ENCODE peak calls at places on chromosomes 7 and 10, in ten cellular contexts. S, V, R, X, P, U, G, L, A and T are unnamed samples. For H3K36me3, the result is how much of the 10 kb centered on the place peaks cover.

GRCh38 chr7:27129729-27130539 is 623 bp downstream of the HOXA4 start:
- DNase-seq in S (peak), V (no peak), R (no peak), X (no peak), P (no peak), U (no peak), G (peak), L (no peak), A (no peak), T (peak)

GRCh38 chr7:100509213-100509612 is 25.5 kb downstream of the NYAP1 start:
- DNase-seq in S (no peak), V (peak), R (no peak), X (no peak), P (no peak), U (peak), G (no peak), L (no peak), A (peak), T (peak)

GRCh38 chr7:81094952-81095351 is 176.1 kb upstream of the SEMA3C start:
- DNase-seq in S (no peak), V (no peak), R (no peak), X (no peak), P (no peak), U (no peak), G (no peak), L (no peak), A (no peak), T (no peak)

GRCh38 chr10:59830601-59831259 is 75.6 kb downstream of the CCDC6 start:
- DNase-seq in S (peak), V (peak), R (peak), X (peak), P (peak), U (peak), G (peak), L (peak), A (peak), T (peak)

GRCh38 chr10:127875916-127876315 is 16.8 kb downstream of the CLRN3 start:
- DNase-seq in S (no peak), V (no peak), R (no peak), X (no peak), P (no peak), U (no peak), G (no peak), L (no peak), A (no peak), T (no peak)

GRCh38 chr10:128924918-128925317 is 542.1 kb upstream of the MGMT start:
- DNase-seq in S (no peak), V (no peak), R (no peak), X (no peak), P (no peak), U (no peak), G (no peak), L (no peak), A (no peak), T (no peak)

GRCh38 chr10:42734537-42734936 is 48.1 kb upstream of the BMS1 start:
- DNase-seq in S (no peak), V (peak), R (no peak), X (no peak), P (no peak), U (no peak), G (no peak), L (no peak), A (no peak), T (peak)

GRCh38 chr7:22356010-22356854 is 722 bp downstream of the RAPGEF5 start:
- DNase-seq in S (peak), V (peak), R (no peak), X (no peak), P (no peak), U (no peak), G (peak), L (peak), A (no peak), T (peak)

GRCh38 chr7:42625391-42625790 is 286.5 kb downstream of the C7orf25 start:
- DNase-seq in S (no peak), V (no peak), R (no peak), X (no peak), P (no peak), U (no peak), G (no peak), L (no peak), A (no peak), T (no peak)

GRCh38 chr10:95295031-95295755 is 4.4 kb upstream of the PDLIM1 start:
- DNase-seq in S (peak), V (peak), R (peak), X (peak), P (peak), U (peak), G (peak), L (peak), A (peak), T (peak)

GRCh38 chr7:105304040-105304895 is 84.5 kb downstream of the SRPK2 start:
- DNase-seq in S (no peak), V (no peak), R (no peak), X (no peak), P (peak), U (peak), G (no peak), L (no peak), A (peak), T (no peak)

GRCh38 chr7:43646603-43647313 is 63.9 kb downstream of the STK17A start:
- DNase-seq in S (peak), V (no peak), R (no peak), X (no peak), P (peak), U (peak), G (no peak), L (peak), A (peak), T (no peak)

GRCh38 chr7:73799282-73800141 is 29.4 kb upstream of the CLDN3 start:
- DNase-seq in S (no peak), V (no peak), R (no peak), X (no peak), P (peak), U (no peak), G (no peak), L (no peak), A (no peak), T (no peak)

GRCh38 chr10:85317827-85318226 is 989.4 kb downstream of the CCSER2 start:
- DNase-seq in S (peak), V (no peak), R (no peak), X (no peak), P (peak), U (no peak), G (no peak), L (no peak), A (no peak), T (no peak)

GRCh38 chr7:155141562-155141961 is 71.4 kb downstream of the HTR5A start:
- DNase-seq in S (no peak), V (no peak), R (no peak), X (no peak), P (peak), U (no peak), G (no peak), L (no peak), A (no peak), T (no peak)

GRCh38 chr10:132721725-132722124 is 64.2 kb downstream of the NKX6-2 start:
- DNase-seq in S (no peak), V (no peak), R (no peak), X (no peak), P (no peak), U (no peak), G (no peak), L (no peak), A (peak), T (no peak)

GRCh38 chr10:104337527-104337984 is 709 bp downstream of the ITPRIP start:
- DNase-seq in S (peak), V (no peak), R (no peak), X (no peak), P (peak), U (no peak), G (peak), L (no peak), A (no peak), T (peak)

GRCh38 chr10:103685880-103686669 is 169.3 kb downstream of the SH3PXD2A start:
- DNase-seq in S (peak), V (peak), R (peak), X (peak), P (peak), U (peak), G (peak), L (peak), A (peak), T (peak)

GRCh38 chr10:110429301-110429700 is 68.4 kb upstream of the DUSP5 start:
- DNase-seq in S (no peak), V (no peak), R (no peak), X (no peak), P (no peak), U (no peak), G (no peak), L (no peak), A (no peak), T (no peak)

GRCh38 chr7:155356323-155357105 is 58.8 kb downstream of the INSIG1 start:
- DNase-seq in S (peak), V (peak), R (no peak), X (no peak), P (peak), U (no peak), G (peak), L (peak), A (no peak), T (no peak)

GRCh38 chr10:17335065-17335464 is 107.0 kb downstream of the VIM start:
- DNase-seq in S (no peak), V (no peak), R (no peak), X (no peak), P (no peak), U (peak), G (no peak), L (no peak), A (peak), T (no peak)

GRCh38 chr7:70071786-70072185 is 473.5 kb downstream of the AUTS2 start:
- DNase-seq in S (no peak), V (no peak), R (no peak), X (no peak), P (no peak), U (no peak), G (no peak), L (no peak), A (no peak), T (no peak)

GRCh38 chr10:58334817-58335305 is at the start of gene UBE2D1:
- DNase-seq in S (peak), V (peak), R (peak), X (peak), P (peak), U (peak), G (peak), L (peak), A (peak), T (peak)

GRCh38 chr10:96334888-96335526 is 23.8 kb downstream of the OPALIN start:
- DNase-seq in S (peak), V (peak), R (no peak), X (no peak), P (peak), U (peak), G (peak), L (peak), A (peak), T (peak)

GRCh38 chr7:64312826-64313225 is 935 bp upstream of the ZNF736 start:
- DNase-seq in S (no peak), V (no peak), R (no peak), X (no peak), P (no peak), U (no peak), G (no peak), L (no peak), A (no peak), T (no peak)

GRCh38 chr7:156919132-156919713 is 26.2 kb upstream of the LMBR1 start:
- DNase-seq in S (no peak), V (peak), R (no peak), X (no peak), P (no peak), U (no peak), G (no peak), L (no peak), A (no peak), T (no peak)

GRCh38 chr7:106485919-106486318 is 175.0 kb downstream of the CCDC71L start:
- DNase-seq in S (no peak), V (no peak), R (no peak), X (no peak), P (no peak), U (no peak), G (no peak), L (no peak), A (peak), T (no peak)

GRCh38 chr10:14698487-14699170 is 76.1 kb downstream of the FAM107B start:
- DNase-seq in S (no peak), V (no peak), R (no peak), X (no peak), P (peak), U (peak), G (no peak), L (no peak), A (peak), T (no peak)

GRCh38 chr10:104591451-104591850 is 49.6 kb upstream of the SORCS3 start:
- DNase-seq in S (no peak), V (no peak), R (no peak), X (no peak), P (no peak), U (no peak), G (no peak), L (no peak), A (no peak), T (no peak)

GRCh38 chr7:102471791-102472125 is 7.0 kb downstream of the POLR2J start:
- DNase-seq in S (no peak), V (no peak), R (no peak), X (no peak), P (no peak), U (no peak), G (no peak), L (no peak), A (no peak), T (no peak)

GRCh38 chr7:31071316-31071715 is 19.2 kb downstream of the ADCYAP1R1 start:
- DNase-seq in S (no peak), V (no peak), R (no peak), X (peak), P (no peak), U (no peak), G (no peak), L (no peak), A (no peak), T (peak)

GRCh38 chr10:5958077-5958476 is 19.3 kb downstream of the IL15RA start:
- DNase-seq in S (no peak), V (no peak), R (no peak), X (no peak), P (no peak), U (peak), G (no peak), L (no peak), A (peak), T (no peak)

GRCh38 chr7:77425151-77426051 is 9.3 kb upstream of the GSAP start:
- DNase-seq in S (peak), V (no peak), R (no peak), X (no peak), P (peak), U (peak), G (peak), L (peak), A (peak), T (no peak)

GRCh38 chr7:107948645-107949442 is 54.1 kb downstream of the LAMB1 start:
- DNase-seq in S (no peak), V (no peak), R (no peak), X (no peak), P (no peak), U (peak), G (no peak), L (no peak), A (peak), T (no peak)

GRCh38 chr7:112185005-112185834 is 21.0 kb downstream of the DOCK4 start:
- DNase-seq in S (no peak), V (no peak), R (no peak), X (no peak), P (no peak), U (no peak), G (no peak), L (no peak), A (no peak), T (no peak)

GRCh38 chr7:110486549-110486948 is 604.4 kb upstream of the LRRN3 start:
- DNase-seq in S (no peak), V (no peak), R (no peak), X (no peak), P (no peak), U (no peak), G (no peak), L (no peak), A (no peak), T (no peak)

DNA sequence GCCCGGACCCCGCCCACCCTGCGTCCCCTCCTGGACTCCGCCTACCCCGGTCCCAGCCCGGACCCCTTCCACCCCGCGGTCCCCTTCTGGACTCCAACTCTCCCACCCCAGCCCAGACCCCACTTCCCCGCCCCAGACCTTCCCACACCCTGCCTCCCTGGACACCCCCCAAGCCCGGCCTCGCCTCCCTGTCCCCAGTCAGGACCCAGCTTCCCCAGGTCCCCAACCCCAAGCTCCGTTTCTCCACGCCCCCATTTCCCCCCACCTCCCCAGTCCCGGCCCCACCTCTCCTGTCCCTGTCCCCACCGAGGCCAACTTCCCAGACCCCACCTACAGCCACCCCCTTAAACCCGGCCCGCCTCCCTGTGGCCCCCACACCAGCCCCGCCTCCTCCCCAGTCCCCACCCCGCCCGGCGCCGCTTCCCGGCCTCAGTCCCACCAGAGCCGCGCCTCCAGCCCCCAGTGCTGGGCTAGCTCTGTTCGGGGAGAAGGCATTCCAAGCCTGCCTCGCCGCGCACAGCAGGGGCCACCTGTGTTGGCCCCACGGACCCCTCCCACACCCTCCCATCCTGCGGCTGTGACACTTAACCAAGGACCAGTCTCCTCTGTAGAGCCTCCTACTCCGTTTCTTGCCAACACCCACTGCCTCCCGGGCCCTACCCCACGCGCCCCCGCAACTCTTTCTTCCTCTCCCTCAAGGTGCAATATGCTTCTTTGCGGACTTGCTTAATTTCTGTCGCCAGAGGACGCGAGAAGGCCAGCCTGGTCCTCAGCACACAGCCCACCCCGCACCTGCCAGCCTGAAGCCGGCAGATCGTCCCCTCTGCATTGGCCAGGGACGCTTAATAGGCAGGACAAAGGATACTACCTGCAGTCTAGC is 736 bp upstream of the ITIH5 start:
- DNase-seq in S (peak), V (peak), R (no peak), X (peak), P (peak), U (no peak), G (peak), L (peak), A (no peak), T (no peak)
- H3K4me3 ChIP-seq in S (peak), V (no peak), R (no peak), X (peak), P (peak), U (no peak), G (peak), L (peak), A (no peak), T (peak)

DNA sequence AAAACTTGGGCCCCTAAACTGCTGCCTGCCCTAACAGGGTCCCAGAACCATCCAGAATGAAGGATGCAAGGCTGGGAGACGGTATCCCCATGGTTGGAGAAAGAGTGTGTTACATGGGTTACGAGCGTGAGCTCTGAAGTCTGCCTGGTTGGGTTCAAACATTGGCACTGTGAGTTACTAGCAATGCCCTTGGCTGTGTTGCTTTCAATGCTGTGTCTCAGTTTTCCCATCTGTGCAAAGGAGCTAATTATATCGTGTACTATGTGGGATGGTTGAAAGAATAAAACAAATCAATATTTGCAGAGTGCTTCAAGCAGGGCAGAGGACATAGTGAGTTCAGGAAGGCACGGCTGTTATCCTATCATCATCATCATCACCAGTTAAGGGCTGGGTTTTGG is 114.7 kb downstream of the ZMIZ1 start:
- DNase-seq in S (no peak), V (no peak), R (no peak), X (no peak), P (no peak), U (no peak), G (no peak), L (no peak), A (no peak), T (no peak)
- H3K36me3 ChIP-seq in S (under half), V (under half), R (under half), X (under half), P (under half), U (under half), G (under half), L (under half), A (under half), T (under half)

GRCh38 chr10:122561792-122562191 is 1.2 kb downstream of the DMBT1 start:
- DNase-seq in S (no peak), V (no peak), R (no peak), X (no peak), P (peak), U (no peak), G (no peak), L (no peak), A (no peak), T (no peak)
- H3K4me3 ChIP-seq in S (no peak), V (no peak), R (no peak), X (no peak), P (no peak), U (no peak), G (no peak), L (no peak), A (no peak), T (no peak)

GRCh38 chr10:97366572-97366971 is 32.0 kb upstream of the FRAT2 start:
- DNase-seq in S (no peak), V (no peak), R (no peak), X (no peak), P (no peak), U (no peak), G (no peak), L (no peak), A (no peak), T (no peak)
- H3K36me3 ChIP-seq in S (under half), V (half or more), R (under half), X (half or more), P (under half), U (under half), G (under half), L (under half), A (under half), T (under half)